ENCODE peak calls at places on chromosome 9, in six cellular contexts. One of them, this sample, is unnamed.

GRCh38 chr9:136726631-136727191 is 14.3 kb downstream of the DIPK1B start:
- DNase-seq in Calu3: no peak
- DNase-seq in GM06990: no peak
- DNase-seq in effector CD8-positive, alpha-beta T cell: no peak
- DNase-seq in NCI-H460: peak; percentile 47
- DNase-seq in BJ: no peak
- DNase-seq in this sample: no peak

GRCh38 chr9:137455361-137455991 is 3.7 kb downstream of the NSMF start:
- DNase-seq in BJ: no peak
- DNase-seq in effector CD8-positive, alpha-beta T cell: no peak
- DNase-seq in NCI-H460: no peak
- DNase-seq in GM06990: peak; percentile 57
- DNase-seq in Calu3: no peak
- DNase-seq in this sample: no peak

GRCh38 chr9:76004526-76004925 is 114.1 kb downstream of the PCSK5 start:
- DNase-seq in NCI-H460: no peak
- DNase-seq in effector CD8-positive, alpha-beta T cell: no peak
- DNase-seq in Calu3: no peak
- DNase-seq in BJ: no peak
- DNase-seq in GM06990: peak; percentile 6
- DNase-seq in this sample: no peak

GRCh38 chr9:105901514-105902109 is 207.3 kb downstream of the TMEM38B start:
- DNase-seq in Calu3: peak; percentile 48
- DNase-seq in GM06990: peak; percentile 10
- DNase-seq in BJ: no peak
- DNase-seq in effector CD8-positive, alpha-beta T cell: no peak
- DNase-seq in NCI-H460: peak; percentile 32
- DNase-seq in this sample: peak; percentile 58

GRCh38 chr9:84670801-84671153 is 1.2 kb downstream of the NTRK2 start:
- DNase-seq in NCI-H460: no peak
- DNase-seq in effector CD8-positive, alpha-beta T cell: no peak
- DNase-seq in Calu3: no peak
- DNase-seq in BJ: no peak
- DNase-seq in GM06990: no peak
- DNase-seq in this sample: no peak

GRCh38 chr9:128636024-128636390 is 20.6 kb downstream of the DYNC2I2 start:
- DNase-seq in effector CD8-positive, alpha-beta T cell: no peak
- DNase-seq in GM06990: no peak
- DNase-seq in NCI-H460: peak; percentile 69
- DNase-seq in BJ: no peak
- DNase-seq in Calu3: peak; percentile 68
- DNase-seq in this sample: peak; percentile 58

GRCh38 chr9:129270903-129271431 is 92.9 kb upstream of the IER5L start:
- DNase-seq in effector CD8-positive, alpha-beta T cell: no peak
- DNase-seq in NCI-H460: no peak
- DNase-seq in BJ: peak; percentile 92
- DNase-seq in Calu3: no peak
- DNase-seq in GM06990: peak; percentile 78
- DNase-seq in this sample: peak; percentile 93

GRCh38 chr9:71911908-71912325 is 478 bp downstream of the C9orf85 start:
- DNase-seq in NCI-H460: no peak
- DNase-seq in Calu3: no peak
- DNase-seq in BJ: peak; percentile 31
- DNase-seq in effector CD8-positive, alpha-beta T cell: no peak
- DNase-seq in GM06990: no peak
- DNase-seq in this sample: peak; percentile 72

GRCh38 chr9:86731511-86731993 is 215.8 kb downstream of the GAS1 start:
- DNase-seq in effector CD8-positive, alpha-beta T cell: no peak
- DNase-seq in Calu3: no peak
- DNase-seq in GM06990: no peak
- DNase-seq in BJ: no peak
- DNase-seq in NCI-H460: no peak
- DNase-seq in this sample: no peak

GRCh38 chr9:34929506-34930102 is 28.5 kb upstream of the PHF24 start:
- DNase-seq in BJ: no peak
- DNase-seq in Calu3: peak; percentile 28
- DNase-seq in NCI-H460: peak; percentile 11
- DNase-seq in effector CD8-positive, alpha-beta T cell: no peak
- DNase-seq in GM06990: no peak
- DNase-seq in this sample: peak; percentile 32

GRCh38 chr9:134390537-134390936 is 64.3 kb downstream of the RXRA start:
- DNase-seq in GM06990: peak; percentile 84
- DNase-seq in NCI-H460: no peak
- DNase-seq in effector CD8-positive, alpha-beta T cell: peak; percentile 36
- DNase-seq in Calu3: no peak
- DNase-seq in BJ: no peak
- DNase-seq in this sample: no peak

GRCh38 chr9:126582427-126582826 is 31.3 kb upstream of the LMX1B start:
- DNase-seq in effector CD8-positive, alpha-beta T cell: no peak
- DNase-seq in NCI-H460: no peak
- DNase-seq in GM06990: no peak
- DNase-seq in Calu3: no peak
- DNase-seq in BJ: no peak
- DNase-seq in this sample: no peak

GRCh38 chr9:962023-962422 is 14.4 kb upstream of the DMRT3 start:
- DNase-seq in effector CD8-positive, alpha-beta T cell: no peak
- DNase-seq in NCI-H460: no peak
- DNase-seq in BJ: no peak
- DNase-seq in Calu3: no peak
- DNase-seq in GM06990: no peak
- DNase-seq in this sample: no peak

GRCh38 chr9:128169925-128170324 is 9.9 kb downstream of the BBLN start:
- DNase-seq in NCI-H460: no peak
- DNase-seq in effector CD8-positive, alpha-beta T cell: no peak
- DNase-seq in GM06990: no peak
- DNase-seq in Calu3: no peak
- DNase-seq in BJ: no peak
- DNase-seq in this sample: no peak

GRCh38 chr9:34046784-34047379 is 1.8 kb downstream of the UBAP2 start:
- DNase-seq in effector CD8-positive, alpha-beta T cell: no peak
- DNase-seq in NCI-H460: no peak
- DNase-seq in BJ: no peak
- DNase-seq in GM06990: no peak
- DNase-seq in Calu3: no peak
- DNase-seq in this sample: no peak

GRCh38 chr9:87853843-87854242 is 28.8 kb upstream of the SPATA31E1 start:
- DNase-seq in BJ: no peak
- DNase-seq in NCI-H460: no peak
- DNase-seq in GM06990: no peak
- DNase-seq in Calu3: no peak
- DNase-seq in effector CD8-positive, alpha-beta T cell: no peak
- DNase-seq in this sample: no peak

GRCh38 chr9:97565262-97565661 is 63.8 kb downstream of the TMOD1 start:
- DNase-seq in GM06990: no peak
- DNase-seq in effector CD8-positive, alpha-beta T cell: no peak
- DNase-seq in Calu3: no peak
- DNase-seq in NCI-H460: no peak
- DNase-seq in BJ: no peak
- DNase-seq in this sample: no peak

GRCh38 chr9:137660144-137660543 is 41.3 kb downstream of the EHMT1 start:
- DNase-seq in NCI-H460: no peak
- DNase-seq in BJ: no peak
- DNase-seq in effector CD8-positive, alpha-beta T cell: no peak
- DNase-seq in GM06990: no peak
- DNase-seq in Calu3: no peak
- DNase-seq in this sample: no peak

GRCh38 chr9:109894444-109894843 is 114.4 kb downstream of the PALM2AKAP2 start:
- DNase-seq in NCI-H460: no peak
- DNase-seq in BJ: no peak
- DNase-seq in effector CD8-positive, alpha-beta T cell: no peak
- DNase-seq in GM06990: no peak
- DNase-seq in Calu3: no peak
- DNase-seq in this sample: no peak

GRCh38 chr9:116154976-116155699 is 1.5 kb downstream of the PAPPA start:
- DNase-seq in BJ: no peak
- DNase-seq in NCI-H460: no peak
- DNase-seq in effector CD8-positive, alpha-beta T cell: no peak
- DNase-seq in Calu3: no peak
- DNase-seq in GM06990: no peak
- DNase-seq in this sample: peak; percentile 87

GRCh38 chr9:73023025-73023541 is 70.2 kb upstream of the ALDH1A1 start:
- DNase-seq in GM06990: no peak
- DNase-seq in NCI-H460: peak; percentile 85
- DNase-seq in effector CD8-positive, alpha-beta T cell: no peak
- DNase-seq in Calu3: peak; percentile 61
- DNase-seq in BJ: no peak
- DNase-seq in this sample: peak; percentile 66

GRCh38 chr9:89461302-89461701 is 36.6 kb downstream of the SEMA4D start:
- DNase-seq in GM06990: no peak
- DNase-seq in effector CD8-positive, alpha-beta T cell: no peak
- DNase-seq in Calu3: no peak
- DNase-seq in NCI-H460: no peak
- DNase-seq in BJ: no peak
- DNase-seq in this sample: peak; percentile 28

GRCh38 chr9:96367943-96368342 is 15.6 kb downstream of the SLC35D2 start:
- DNase-seq in Calu3: no peak
- DNase-seq in NCI-H460: no peak
- DNase-seq in effector CD8-positive, alpha-beta T cell: no peak
- DNase-seq in BJ: no peak
- DNase-seq in GM06990: no peak
- DNase-seq in this sample: no peak

GRCh38 chr9:19127881-19128719 is 808 bp upstream of the PLIN2 start:
- DNase-seq in Calu3: no peak
- DNase-seq in effector CD8-positive, alpha-beta T cell: peak; percentile 6
- DNase-seq in NCI-H460: no peak
- DNase-seq in GM06990: peak; percentile 64
- DNase-seq in BJ: no peak
- DNase-seq in this sample: peak; percentile 58

GRCh38 chr9:80144856-80145255 is 573.1 kb downstream of the TLE4 start:
- DNase-seq in GM06990: no peak
- DNase-seq in effector CD8-positive, alpha-beta T cell: no peak
- DNase-seq in BJ: no peak
- DNase-seq in Calu3: no peak
- DNase-seq in NCI-H460: no peak
- DNase-seq in this sample: no peak

This sample was measured in cardiac muscle cell.